ENCODE peak calls at places on chromosome 2, in nine cellular contexts. C is tibial nerve, L is choroid plexus epithelial cell, G is upper lobe of right lung, W is heart right ventricle, I is foreskin fibroblast, O is OCI-LY7, P is fibroblast of pulmonary artery, Q is HFFc6. A is an unnamed sample.
A peak's percentile ranks its signal among the peaks of the same experiment; 100 is the strongest.

GRCh38 chr2:200627110-200627770 is 41.4 kb downstream of the AOX1 start:
- DNase-seq in C (no peak), L (no peak), G (no peak), W (no peak), I (no peak), O (no peak), P (no peak), Q (no peak), A (no peak)

GRCh38 chr2:288743-289361 is 961 bp upstream of the ALKAL2 start:
- DNase-seq in C (no peak), L (no peak), G (peak; percentile 70), W (no peak), I (no peak), O (no peak), P (no peak), Q (no peak), A (no peak)

GRCh38 chr2:122255924-122256323 is 500.5 kb downstream of the TSN start:
- DNase-seq in C (no peak), L (peak; percentile 0), G (no peak), W (no peak), I (no peak), O (no peak), P (no peak), Q (no peak), A (no peak)

GRCh38 chr2:162294949-162295348 is 23.5 kb downstream of the IFIH1 start:
- DNase-seq in C (no peak), L (no peak), G (no peak), W (no peak), I (no peak), O (no peak), P (no peak), Q (no peak), A (no peak)

GRCh38 chr2:20674974-20675679 is 8.2 kb downstream of the GDF7 start:
- DNase-seq in C (no peak), L (peak; percentile 76), G (no peak), W (peak; percentile 66), I (peak; percentile 85), O (no peak), P (peak; percentile 88), Q (peak; percentile 66), A (no peak)

GRCh38 chr2:153393518-153393917 is 85.0 kb downstream of the RPRM start:
- DNase-seq in C (no peak), L (no peak), G (no peak), W (no peak), I (no peak), O (no peak), P (no peak), Q (no peak), A (no peak)

GRCh38 chr2:40488927-40489677 is 37.2 kb upstream of the SLC8A1 start:
- DNase-seq in C (no peak), L (peak; percentile 22), G (no peak), W (no peak), I (peak; percentile 38), O (no peak), P (peak; percentile 42), Q (peak; percentile 25), A (peak; percentile 2)

GRCh38 chr2:98771771-98772521 is 41.0 kb upstream of the MGAT4A start:
- DNase-seq in C (no peak), L (peak; percentile 36), G (no peak), W (no peak), I (no peak), O (peak; percentile 73), P (peak; percentile 76), Q (no peak), A (peak; percentile 78)

GRCh38 chr2:171390941-171391516 is 42.8 kb downstream of the METTL8 start:
- DNase-seq in C (no peak), L (peak; percentile 59), G (no peak), W (no peak), I (peak; percentile 75), O (no peak), P (peak; percentile 81), Q (peak; percentile 62), A (peak; percentile 44)

GRCh38 chr2:125167152-125167551 is 1142.1 kb downstream of the CNTNAP5 start:
- DNase-seq in C (no peak), L (no peak), G (no peak), W (no peak), I (no peak), O (no peak), P (peak; percentile 50), Q (no peak), A (no peak)

GRCh38 chr2:224023188-224023587 is 15.9 kb downstream of the SERPINE2 start:
- DNase-seq in C (no peak), L (peak; percentile 17), G (no peak), W (no peak), I (peak; percentile 50), O (no peak), P (peak; percentile 23), Q (peak; percentile 88), A (no peak)

GRCh38 chr2:195613922-195614321 is 43.1 kb upstream of the SLC39A10 start:
- DNase-seq in C (no peak), L (peak; percentile 83), G (no peak), W (no peak), I (peak; percentile 45), O (no peak), P (peak; percentile 77), Q (peak; percentile 91), A (no peak)

GRCh38 chr2:239035361-239035814 is 187.5 kb downstream of the TWIST2 start:
- DNase-seq in C (peak; percentile 49), L (peak; percentile 13), G (peak; percentile 76), W (peak; percentile 32), I (no peak), O (peak; percentile 35), P (peak; percentile 15), Q (no peak), A (peak; percentile 71)

GRCh38 chr2:231455222-231455621 is 9.1 kb downstream of the NCL start:
- DNase-seq in C (no peak), L (no peak), G (no peak), W (no peak), I (no peak), O (no peak), P (no peak), Q (no peak), A (no peak)

GRCh38 chr2:56128235-56128634 is 55.6 kb upstream of the CCDC85A start:
- DNase-seq in C (no peak), L (peak; percentile 5), G (no peak), W (no peak), I (no peak), O (no peak), P (no peak), Q (no peak), A (no peak)

GRCh38 chr2:20190862-20191713 is 33.8 kb downstream of the SDC1 start:
- DNase-seq in C (no peak), L (no peak), G (no peak), W (no peak), I (peak; percentile 34), O (peak; percentile 31), P (peak; percentile 42), Q (no peak), A (peak; percentile 12)

GRCh38 chr2:96142217-96143113 is 2.8 kb downstream of the DUSP2 start:
- DNase-seq in C (no peak), L (no peak), G (no peak), W (no peak), I (no peak), O (peak; percentile 70), P (no peak), Q (no peak), A (peak; percentile 95)
- TF ChIP-seq CTCF in C (no peak), L (no peak), G (no peak), W (no peak), I (no peak), O (peak; percentile 81), P (no peak), Q (no peak), A (peak; percentile 71)

GRCh38 chr2:65796259-65796658 is 363.9 kb upstream of the SPRED2 start:
- DNase-seq in C (no peak), L (no peak), G (no peak), W (no peak), I (no peak), O (no peak), P (no peak), Q (no peak), A (no peak)

GRCh38 chr2:65799455-65799854 is 367.1 kb upstream of the SPRED2 start:
- DNase-seq in C (no peak), L (no peak), G (no peak), W (no peak), I (no peak), O (no peak), P (no peak), Q (no peak), A (no peak)

GRCh38 chr2:65802298-65802942 is 370.0 kb upstream of the SPRED2 start:
- DNase-seq in C (no peak), L (no peak), G (no peak), W (no peak), I (no peak), O (no peak), P (no peak), Q (no peak), A (no peak)

GRCh38 chr2:65804777-65805176 is 372.4 kb upstream of the SPRED2 start:
- DNase-seq in C (no peak), L (no peak), G (no peak), W (no peak), I (no peak), O (no peak), P (no peak), Q (no peak), A (no peak)

GRCh38 chr2:65800998-65801397 is 368.6 kb upstream of the SPRED2 start:
- DNase-seq in C (no peak), L (peak; percentile 43), G (no peak), W (no peak), I (no peak), O (no peak), P (peak; percentile 6), Q (no peak), A (no peak)
- TF ChIP-seq CTCF in C (no peak), L (peak; percentile 62), G (peak; percentile 28), W (peak; percentile 9), I (peak; percentile 44), O (peak; percentile 60), P (peak; percentile 16), Q (peak; percentile 68), A (no peak)

DNA sequence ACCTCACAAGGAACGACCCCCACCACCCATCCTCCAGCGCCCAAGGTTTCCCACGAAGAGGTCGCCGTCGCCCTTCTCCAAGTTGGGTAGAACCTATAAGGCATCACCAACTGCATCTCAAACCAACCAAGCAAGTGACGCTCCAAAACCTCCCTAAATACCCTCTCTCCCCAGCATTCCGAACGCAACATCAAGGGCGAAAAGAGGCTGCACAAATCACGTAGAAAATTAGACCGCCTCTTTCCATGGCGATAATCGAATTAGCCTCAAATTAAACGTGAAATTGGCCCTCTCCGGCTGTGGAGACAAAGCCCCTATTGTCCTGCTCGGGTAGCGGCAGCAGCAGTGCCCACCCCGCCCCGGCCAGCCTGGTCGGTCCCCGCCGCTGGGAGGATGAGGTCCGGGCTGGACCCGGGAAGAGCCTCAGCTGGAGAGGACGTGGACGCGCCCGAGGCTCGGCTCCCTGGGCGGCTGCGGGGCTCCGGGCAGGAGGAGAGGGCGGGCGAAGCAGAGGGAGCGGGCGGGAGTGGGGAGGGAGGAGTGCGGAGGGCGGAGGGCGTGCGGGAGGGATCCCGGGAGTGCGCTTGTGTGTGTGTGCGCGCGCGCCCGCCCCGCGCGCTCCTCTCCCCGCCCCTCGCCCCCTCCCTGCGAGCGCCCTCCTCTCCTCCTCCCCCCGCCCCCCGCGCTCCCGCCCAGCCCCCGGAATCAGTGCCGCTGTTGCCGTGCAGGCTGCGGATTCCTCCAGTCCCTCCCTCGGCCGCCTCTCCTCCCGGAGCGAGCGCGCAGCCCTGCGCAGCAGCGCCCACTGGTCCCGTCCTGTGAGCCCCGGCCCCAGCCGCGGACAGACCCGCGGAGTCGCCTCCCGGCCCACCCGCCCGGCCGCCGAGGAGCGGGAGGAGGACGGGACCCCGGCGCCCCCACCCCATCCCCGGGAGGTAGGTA is at the start of gene SPTBN1:
- DNase-seq in C (peak; percentile 87), L (peak; percentile 96), G (peak; percentile 94), W (peak; percentile 95), I (peak; percentile 92), O (peak; percentile 49), P (peak; percentile 94), Q (peak; percentile 71), A (peak; percentile 37)
- TF ChIP-seq CTCF in C (no peak), L (no peak), G (no peak), W (peak; percentile 5), I (no peak), O (no peak), P (no peak), Q (no peak), A (no peak)

GRCh38 chr2:49210191-49210590 is 55.9 kb upstream of the FSHR start:
- DNase-seq in C (no peak), L (no peak), G (no peak), W (no peak), I (no peak), O (no peak), P (no peak), Q (no peak), A (no peak)
- TF ChIP-seq CTCF in C (no peak), L (no peak), G (no peak), W (no peak), I (no peak), O (no peak), P (no peak), Q (no peak), A (no peak)